ENCODE peak calls at places on chromosomes 7 and 10, in nine cellular contexts. One of them, this sample, is unnamed.

GRCh38 chr10:120806081-120806480 is 45.1 kb upstream of the WDR11 start:
- DNase-seq in stimulated activated CD4-positive, alpha-beta T cell treated with anti-CD3 and anti-CD28 coated beads, TNF-alpha, amount 100 ng/mL, for 1 hour: no peak
- DNase-seq in GM20000: no peak
- DNase-seq in T-helper 9 cell: no peak
- DNase-seq in NCI-H446 treated with DMSO at 0.1 percent for 48 hours: no peak
- DNase-seq in hypothalamus: no peak
- DNase-seq in brain microvascular endothelial cell: no peak
- DNase-seq in NCI-H82: no peak
- DNase-seq in SK-N-MC: no peak
- DNase-seq in this sample: no peak

GRCh38 chr7:26948617-26949118 is 84.3 kb upstream of the SKAP2 start:
- DNase-seq in T-helper 9 cell: no peak
- DNase-seq in stimulated activated CD4-positive, alpha-beta T cell treated with anti-CD3 and anti-CD28 coated beads, TNF-alpha, amount 100 ng/mL, for 1 hour: no peak
- DNase-seq in GM20000: no peak
- DNase-seq in hypothalamus: no peak
- DNase-seq in NCI-H82: peak; percentile 12
- DNase-seq in SK-N-MC: no peak
- DNase-seq in brain microvascular endothelial cell: no peak
- DNase-seq in NCI-H446 treated with DMSO at 0.1 percent for 48 hours: no peak
- DNase-seq in this sample: no peak

GRCh38 chr7:106717997-106718871 is 57.3 kb upstream of the CCDC71L start:
- DNase-seq in NCI-H82: no peak
- DNase-seq in hypothalamus: no peak
- DNase-seq in SK-N-MC: peak; percentile 98
- DNase-seq in stimulated activated CD4-positive, alpha-beta T cell treated with anti-CD3 and anti-CD28 coated beads, TNF-alpha, amount 100 ng/mL, for 1 hour: peak; percentile 43
- DNase-seq in NCI-H446 treated with DMSO at 0.1 percent for 48 hours: no peak
- DNase-seq in T-helper 9 cell: peak; percentile 12
- DNase-seq in brain microvascular endothelial cell: peak; percentile 95
- DNase-seq in GM20000: peak; percentile 47
- DNase-seq in this sample: peak; percentile 97

GRCh38 chr7:142568430-142569097 is 180.7 kb upstream of the PRSS1 start:
- DNase-seq in NCI-H82: no peak
- DNase-seq in T-helper 9 cell: no peak
- DNase-seq in GM20000: no peak
- DNase-seq in SK-N-MC: no peak
- DNase-seq in hypothalamus: no peak
- DNase-seq in NCI-H446 treated with DMSO at 0.1 percent for 48 hours: no peak
- DNase-seq in stimulated activated CD4-positive, alpha-beta T cell treated with anti-CD3 and anti-CD28 coated beads, TNF-alpha, amount 100 ng/mL, for 1 hour: no peak
- DNase-seq in brain microvascular endothelial cell: peak; percentile 88
- DNase-seq in this sample: peak; percentile 56

GRCh38 chr10:33277135-33277536 is 57.3 kb downstream of the NRP1 start:
- DNase-seq in NCI-H82: no peak
- DNase-seq in brain microvascular endothelial cell: peak; percentile 65
- DNase-seq in SK-N-MC: no peak
- DNase-seq in NCI-H446 treated with DMSO at 0.1 percent for 48 hours: no peak
- DNase-seq in stimulated activated CD4-positive, alpha-beta T cell treated with anti-CD3 and anti-CD28 coated beads, TNF-alpha, amount 100 ng/mL, for 1 hour: no peak
- DNase-seq in GM20000: no peak
- DNase-seq in T-helper 9 cell: no peak
- DNase-seq in hypothalamus: no peak
- DNase-seq in this sample: no peak

GRCh38 chr7:128030999-128031681 is at the start of gene LRRC4:
- DNase-seq in stimulated activated CD4-positive, alpha-beta T cell treated with anti-CD3 and anti-CD28 coated beads, TNF-alpha, amount 100 ng/mL, for 1 hour: no peak
- DNase-seq in GM20000: peak; percentile 82
- DNase-seq in NCI-H446 treated with DMSO at 0.1 percent for 48 hours: no peak
- DNase-seq in brain microvascular endothelial cell: no peak
- DNase-seq in T-helper 9 cell: no peak
- DNase-seq in hypothalamus: peak; percentile 36
- DNase-seq in NCI-H82: peak; percentile 82
- DNase-seq in SK-N-MC: no peak
- DNase-seq in this sample: no peak

GRCh38 chr10:3065622-3066021 is 1.7 kb upstream of the PFKP start:
- DNase-seq in NCI-H82: no peak
- DNase-seq in stimulated activated CD4-positive, alpha-beta T cell treated with anti-CD3 and anti-CD28 coated beads, TNF-alpha, amount 100 ng/mL, for 1 hour: no peak
- DNase-seq in NCI-H446 treated with DMSO at 0.1 percent for 48 hours: no peak
- DNase-seq in brain microvascular endothelial cell: no peak
- DNase-seq in T-helper 9 cell: no peak
- DNase-seq in SK-N-MC: no peak
- DNase-seq in hypothalamus: no peak
- DNase-seq in GM20000: no peak
- DNase-seq in this sample: no peak

GRCh38 chr10:23065549-23065948 is 29.8 kb upstream of the MSRB2 start:
- DNase-seq in GM20000: no peak
- DNase-seq in stimulated activated CD4-positive, alpha-beta T cell treated with anti-CD3 and anti-CD28 coated beads, TNF-alpha, amount 100 ng/mL, for 1 hour: no peak
- DNase-seq in NCI-H82: no peak
- DNase-seq in T-helper 9 cell: no peak
- DNase-seq in brain microvascular endothelial cell: peak; percentile 53
- DNase-seq in hypothalamus: peak; percentile 29
- DNase-seq in NCI-H446 treated with DMSO at 0.1 percent for 48 hours: peak; percentile 80
- DNase-seq in SK-N-MC: no peak
- DNase-seq in this sample: peak; percentile 42

GRCh38 chr7:69994907-69995542 is 396.8 kb downstream of the AUTS2 start:
- DNase-seq in GM20000: no peak
- DNase-seq in hypothalamus: no peak
- DNase-seq in brain microvascular endothelial cell: no peak
- DNase-seq in T-helper 9 cell: no peak
- DNase-seq in NCI-H446 treated with DMSO at 0.1 percent for 48 hours: no peak
- DNase-seq in stimulated activated CD4-positive, alpha-beta T cell treated with anti-CD3 and anti-CD28 coated beads, TNF-alpha, amount 100 ng/mL, for 1 hour: no peak
- DNase-seq in SK-N-MC: no peak
- DNase-seq in NCI-H82: no peak
- DNase-seq in this sample: no peak

GRCh38 chr7:115812796-115813195 is 217.8 kb downstream of the TFEC start:
- DNase-seq in SK-N-MC: no peak
- DNase-seq in NCI-H82: no peak
- DNase-seq in GM20000: no peak
- DNase-seq in NCI-H446 treated with DMSO at 0.1 percent for 48 hours: no peak
- DNase-seq in T-helper 9 cell: no peak
- DNase-seq in hypothalamus: no peak
- DNase-seq in brain microvascular endothelial cell: no peak
- DNase-seq in stimulated activated CD4-positive, alpha-beta T cell treated with anti-CD3 and anti-CD28 coated beads, TNF-alpha, amount 100 ng/mL, for 1 hour: no peak
- DNase-seq in this sample: no peak

GRCh38 chr7:50835156-50835555 is 52.5 kb upstream of the GRB10 start:
- DNase-seq in T-helper 9 cell: no peak
- DNase-seq in SK-N-MC: no peak
- DNase-seq in hypothalamus: no peak
- DNase-seq in brain microvascular endothelial cell: no peak
- DNase-seq in stimulated activated CD4-positive, alpha-beta T cell treated with anti-CD3 and anti-CD28 coated beads, TNF-alpha, amount 100 ng/mL, for 1 hour: no peak
- DNase-seq in NCI-H82: no peak
- DNase-seq in NCI-H446 treated with DMSO at 0.1 percent for 48 hours: no peak
- DNase-seq in GM20000: no peak
- DNase-seq in this sample: no peak

GRCh38 chr7:99625321-99625720 is 8.6 kb downstream of the ZSCAN25 start:
- DNase-seq in SK-N-MC: no peak
- DNase-seq in NCI-H82: no peak
- DNase-seq in hypothalamus: no peak
- DNase-seq in brain microvascular endothelial cell: no peak
- DNase-seq in GM20000: no peak
- DNase-seq in T-helper 9 cell: no peak
- DNase-seq in NCI-H446 treated with DMSO at 0.1 percent for 48 hours: no peak
- DNase-seq in stimulated activated CD4-positive, alpha-beta T cell treated with anti-CD3 and anti-CD28 coated beads, TNF-alpha, amount 100 ng/mL, for 1 hour: no peak
- DNase-seq in this sample: no peak

GRCh38 chr7:128879461-128879938 is 16.8 kb downstream of the ATP6V1F start:
- DNase-seq in brain microvascular endothelial cell: no peak
- DNase-seq in T-helper 9 cell: no peak
- DNase-seq in hypothalamus: no peak
- DNase-seq in NCI-H82: no peak
- DNase-seq in SK-N-MC: no peak
- DNase-seq in NCI-H446 treated with DMSO at 0.1 percent for 48 hours: no peak
- DNase-seq in stimulated activated CD4-positive, alpha-beta T cell treated with anti-CD3 and anti-CD28 coated beads, TNF-alpha, amount 100 ng/mL, for 1 hour: no peak
- DNase-seq in GM20000: no peak
- DNase-seq in this sample: no peak

GRCh38 chr7:89837515-89837914 is 316.8 kb upstream of the STEAP1 start:
- DNase-seq in T-helper 9 cell: no peak
- DNase-seq in hypothalamus: no peak
- DNase-seq in stimulated activated CD4-positive, alpha-beta T cell treated with anti-CD3 and anti-CD28 coated beads, TNF-alpha, amount 100 ng/mL, for 1 hour: no peak
- DNase-seq in brain microvascular endothelial cell: no peak
- DNase-seq in NCI-H446 treated with DMSO at 0.1 percent for 48 hours: peak; percentile 94
- DNase-seq in SK-N-MC: no peak
- DNase-seq in NCI-H82: peak; percentile 92
- DNase-seq in GM20000: no peak
- DNase-seq in this sample: peak; percentile 64

GRCh38 chr10:120336910-120337540 is 120.0 kb upstream of the PLPP4 start:
- DNase-seq in GM20000: peak; percentile 26
- DNase-seq in NCI-H82: peak; percentile 76
- DNase-seq in brain microvascular endothelial cell: peak; percentile 38
- DNase-seq in NCI-H446 treated with DMSO at 0.1 percent for 48 hours: no peak
- DNase-seq in SK-N-MC: no peak
- DNase-seq in hypothalamus: no peak
- DNase-seq in T-helper 9 cell: peak; percentile 43
- DNase-seq in stimulated activated CD4-positive, alpha-beta T cell treated with anti-CD3 and anti-CD28 coated beads, TNF-alpha, amount 100 ng/mL, for 1 hour: peak; percentile 29
- DNase-seq in this sample: peak; percentile 39

GRCh38 chr10:36437367-36437766 is 688.0 kb upstream of the ANKRD30A start:
- DNase-seq in hypothalamus: no peak
- DNase-seq in SK-N-MC: no peak
- DNase-seq in T-helper 9 cell: no peak
- DNase-seq in GM20000: no peak
- DNase-seq in NCI-H82: no peak
- DNase-seq in NCI-H446 treated with DMSO at 0.1 percent for 48 hours: no peak
- DNase-seq in stimulated activated CD4-positive, alpha-beta T cell treated with anti-CD3 and anti-CD28 coated beads, TNF-alpha, amount 100 ng/mL, for 1 hour: no peak
- DNase-seq in brain microvascular endothelial cell: no peak
- DNase-seq in this sample: peak; percentile 55

GRCh38 chr7:45684910-45685618 is 110.9 kb downstream of the ADCY1 start:
- DNase-seq in NCI-H82: no peak
- DNase-seq in hypothalamus: no peak
- DNase-seq in GM20000: no peak
- DNase-seq in T-helper 9 cell: no peak
- DNase-seq in NCI-H446 treated with DMSO at 0.1 percent for 48 hours: no peak
- DNase-seq in brain microvascular endothelial cell: no peak
- DNase-seq in SK-N-MC: no peak
- DNase-seq in stimulated activated CD4-positive, alpha-beta T cell treated with anti-CD3 and anti-CD28 coated beads, TNF-alpha, amount 100 ng/mL, for 1 hour: no peak
- DNase-seq in this sample: no peak

GRCh38 chr7:44637788-44638594 is 31.6 kb downstream of the OGDH start:
- DNase-seq in GM20000: peak; percentile 71
- DNase-seq in NCI-H82: no peak
- DNase-seq in T-helper 9 cell: peak; percentile 58
- DNase-seq in stimulated activated CD4-positive, alpha-beta T cell treated with anti-CD3 and anti-CD28 coated beads, TNF-alpha, amount 100 ng/mL, for 1 hour: peak; percentile 50
- DNase-seq in NCI-H446 treated with DMSO at 0.1 percent for 48 hours: no peak
- DNase-seq in hypothalamus: no peak
- DNase-seq in brain microvascular endothelial cell: peak; percentile 81
- DNase-seq in SK-N-MC: no peak
- DNase-seq in this sample: no peak

GRCh38 chr10:13637303-13637856 is 50.6 kb downstream of the PRPF18 start:
- DNase-seq in NCI-H82: no peak
- DNase-seq in NCI-H446 treated with DMSO at 0.1 percent for 48 hours: no peak
- DNase-seq in hypothalamus: no peak
- DNase-seq in stimulated activated CD4-positive, alpha-beta T cell treated with anti-CD3 and anti-CD28 coated beads, TNF-alpha, amount 100 ng/mL, for 1 hour: no peak
- DNase-seq in brain microvascular endothelial cell: no peak
- DNase-seq in SK-N-MC: no peak
- DNase-seq in GM20000: no peak
- DNase-seq in T-helper 9 cell: no peak
- DNase-seq in this sample: no peak

GRCh38 chr7:139116999-139117398 is 7.5 kb upstream of the ZC3HAV1 start:
- DNase-seq in brain microvascular endothelial cell: no peak
- DNase-seq in stimulated activated CD4-positive, alpha-beta T cell treated with anti-CD3 and anti-CD28 coated beads, TNF-alpha, amount 100 ng/mL, for 1 hour: no peak
- DNase-seq in NCI-H82: no peak
- DNase-seq in hypothalamus: no peak
- DNase-seq in NCI-H446 treated with DMSO at 0.1 percent for 48 hours: no peak
- DNase-seq in SK-N-MC: no peak
- DNase-seq in GM20000: no peak
- DNase-seq in T-helper 9 cell: no peak
- DNase-seq in this sample: no peak

GRCh38 chr7:41010967-41011366 is 691.9 kb downstream of the INHBA start:
- DNase-seq in SK-N-MC: no peak
- DNase-seq in GM20000: no peak
- DNase-seq in hypothalamus: no peak
- DNase-seq in brain microvascular endothelial cell: peak; percentile 23
- DNase-seq in NCI-H446 treated with DMSO at 0.1 percent for 48 hours: no peak
- DNase-seq in NCI-H82: peak; percentile 28
- DNase-seq in T-helper 9 cell: no peak
- DNase-seq in stimulated activated CD4-positive, alpha-beta T cell treated with anti-CD3 and anti-CD28 coated beads, TNF-alpha, amount 100 ng/mL, for 1 hour: no peak
- DNase-seq in this sample: no peak

GRCh38 chr7:152459724-152460251 is 24.0 kb upstream of the KMT2C start:
- DNase-seq in stimulated activated CD4-positive, alpha-beta T cell treated with anti-CD3 and anti-CD28 coated beads, TNF-alpha, amount 100 ng/mL, for 1 hour: no peak
- DNase-seq in T-helper 9 cell: no peak
- DNase-seq in NCI-H446 treated with DMSO at 0.1 percent for 48 hours: no peak
- DNase-seq in NCI-H82: no peak
- DNase-seq in GM20000: peak; percentile 14
- DNase-seq in hypothalamus: no peak
- DNase-seq in SK-N-MC: no peak
- DNase-seq in brain microvascular endothelial cell: no peak
- DNase-seq in this sample: peak; percentile 79

GRCh38 chr10:31041011-31041410 is 9.3 kb upstream of the ZNF438 start:
- DNase-seq in brain microvascular endothelial cell: no peak
- DNase-seq in NCI-H446 treated with DMSO at 0.1 percent for 48 hours: no peak
- DNase-seq in T-helper 9 cell: no peak
- DNase-seq in NCI-H82: no peak
- DNase-seq in hypothalamus: no peak
- DNase-seq in SK-N-MC: no peak
- DNase-seq in stimulated activated CD4-positive, alpha-beta T cell treated with anti-CD3 and anti-CD28 coated beads, TNF-alpha, amount 100 ng/mL, for 1 hour: no peak
- DNase-seq in GM20000: no peak
- DNase-seq in this sample: no peak

GRCh38 chr10:119687192-119688032 is 36.2 kb downstream of the BAG3 start:
- DNase-seq in SK-N-MC: no peak
- DNase-seq in T-helper 9 cell: no peak
- DNase-seq in hypothalamus: no peak
- DNase-seq in NCI-H446 treated with DMSO at 0.1 percent for 48 hours: no peak
- DNase-seq in NCI-H82: peak; percentile 23
- DNase-seq in brain microvascular endothelial cell: no peak
- DNase-seq in stimulated activated CD4-positive, alpha-beta T cell treated with anti-CD3 and anti-CD28 coated beads, TNF-alpha, amount 100 ng/mL, for 1 hour: no peak
- DNase-seq in GM20000: no peak
- DNase-seq in this sample: no peak

GRCh38 chr10:80829562-80829961 is 291.9 kb downstream of the SH2D4B start:
- DNase-seq in NCI-H446 treated with DMSO at 0.1 percent for 48 hours: no peak
- DNase-seq in hypothalamus: no peak
- DNase-seq in SK-N-MC: no peak
- DNase-seq in stimulated activated CD4-positive, alpha-beta T cell treated with anti-CD3 and anti-CD28 coated beads, TNF-alpha, amount 100 ng/mL, for 1 hour: no peak
- DNase-seq in NCI-H82: no peak
- DNase-seq in T-helper 9 cell: no peak
- DNase-seq in GM20000: no peak
- DNase-seq in brain microvascular endothelial cell: no peak
- DNase-seq in this sample: no peak

GRCh38 chr7:23287612-23288011 is 11.5 kb upstream of the MALSU1 start:
- DNase-seq in SK-N-MC: no peak
- DNase-seq in T-helper 9 cell: no peak
- DNase-seq in NCI-H82: no peak
- DNase-seq in stimulated activated CD4-positive, alpha-beta T cell treated with anti-CD3 and anti-CD28 coated beads, TNF-alpha, amount 100 ng/mL, for 1 hour: no peak
- DNase-seq in GM20000: no peak
- DNase-seq in hypothalamus: no peak
- DNase-seq in brain microvascular endothelial cell: no peak
- DNase-seq in NCI-H446 treated with DMSO at 0.1 percent for 48 hours: no peak
- DNase-seq in this sample: no peak

GRCh38 chr7:137626469-137627067 is 220.2 kb downstream of the DGKI start:
- DNase-seq in hypothalamus: peak; percentile 9
- DNase-seq in GM20000: peak; percentile 60
- DNase-seq in SK-N-MC: no peak
- DNase-seq in brain microvascular endothelial cell: peak; percentile 58
- DNase-seq in NCI-H82: peak; percentile 78
- DNase-seq in stimulated activated CD4-positive, alpha-beta T cell treated with anti-CD3 and anti-CD28 coated beads, TNF-alpha, amount 100 ng/mL, for 1 hour: peak; percentile 2
- DNase-seq in NCI-H446 treated with DMSO at 0.1 percent for 48 hours: no peak
- DNase-seq in T-helper 9 cell: no peak
- DNase-seq in this sample: peak; percentile 35

GRCh38 chr10:15444105-15445021 is 73.3 kb upstream of the FAM171A1 start:
- DNase-seq in T-helper 9 cell: no peak
- DNase-seq in stimulated activated CD4-positive, alpha-beta T cell treated with anti-CD3 and anti-CD28 coated beads, TNF-alpha, amount 100 ng/mL, for 1 hour: no peak
- DNase-seq in brain microvascular endothelial cell: no peak
- DNase-seq in hypothalamus: no peak
- DNase-seq in SK-N-MC: no peak
- DNase-seq in NCI-H82: peak; percentile 52
- DNase-seq in NCI-H446 treated with DMSO at 0.1 percent for 48 hours: no peak
- DNase-seq in GM20000: no peak
- DNase-seq in this sample: no peak

GRCh38 chr10:99661370-99661749 is 2.1 kb downstream of the ENTPD7 start:
- DNase-seq in NCI-H82: no peak
- DNase-seq in brain microvascular endothelial cell: peak; percentile 78
- DNase-seq in GM20000: no peak
- DNase-seq in NCI-H446 treated with DMSO at 0.1 percent for 48 hours: no peak
- DNase-seq in hypothalamus: no peak
- DNase-seq in T-helper 9 cell: no peak
- DNase-seq in stimulated activated CD4-positive, alpha-beta T cell treated with anti-CD3 and anti-CD28 coated beads, TNF-alpha, amount 100 ng/mL, for 1 hour: no peak
- DNase-seq in SK-N-MC: no peak
- DNase-seq in this sample: no peak

GRCh38 chr10:70549962-70550845 is 52.3 kb downstream of the PRF1 start:
- DNase-seq in NCI-H446 treated with DMSO at 0.1 percent for 48 hours: no peak
- DNase-seq in stimulated activated CD4-positive, alpha-beta T cell treated with anti-CD3 and anti-CD28 coated beads, TNF-alpha, amount 100 ng/mL, for 1 hour: peak; percentile 65
- DNase-seq in SK-N-MC: no peak
- DNase-seq in hypothalamus: peak; percentile 32
- DNase-seq in T-helper 9 cell: peak; percentile 68
- DNase-seq in GM20000: peak; percentile 87
- DNase-seq in NCI-H82: peak; percentile 78
- DNase-seq in brain microvascular endothelial cell: peak; percentile 48
- DNase-seq in this sample: peak; percentile 24

GRCh38 chr10:2772791-2773644 is 294.3 kb upstream of the PFKP start:
- DNase-seq in NCI-H446 treated with DMSO at 0.1 percent for 48 hours: no peak
- DNase-seq in NCI-H82: no peak
- DNase-seq in GM20000: no peak
- DNase-seq in T-helper 9 cell: no peak
- DNase-seq in stimulated activated CD4-positive, alpha-beta T cell treated with anti-CD3 and anti-CD28 coated beads, TNF-alpha, amount 100 ng/mL, for 1 hour: no peak
- DNase-seq in hypothalamus: no peak
- DNase-seq in SK-N-MC: no peak
- DNase-seq in brain microvascular endothelial cell: no peak
- DNase-seq in this sample: no peak